ENCODE peak calls at places on chromosomes 6 and 20, in ten cellular contexts. H is NCI-H748 treated with DMSO at 0.1 percent for 48 hours, U is endothelial cell of umbilical vein, I is M059J, K is GM03348, W is left colon, Y is mucosa of descending colon, R is T-helper 1 cell, D is HFF-Myc, B is neural crest cell. F is an unnamed sample.

GRCh38 chr6:134414793-134415192 is 96.9 kb upstream of the SGK1 start:
- DNase-seq in R (no peak), D (no peak), I (no peak), H (no peak), K (no peak), Y (no peak), U (no peak), B (no peak), W (no peak), F (no peak)

GRCh38 chr20:10625641-10626040 is 48.2 kb downstream of the JAG1 start:
- DNase-seq in D (no peak), B (no peak), W (no peak), Y (no peak), K (no peak), I (no peak), U (no peak), R (no peak), H (no peak), F (no peak)

GRCh38 chr6:149147191-149147590 is 170.3 kb upstream of the TAB2 start:
- DNase-seq in D (no peak), I (no peak), R (no peak), K (no peak), U (no peak), W (no peak), B (no peak), H (no peak), Y (no peak), F (no peak)

GRCh38 chr6:8082572-8082953 is 18.4 kb upstream of the BLOC1S5 start:
- DNase-seq in K (no peak), H (no peak), Y (no peak), U (no peak), I (no peak), D (no peak), B (no peak), R (no peak), W (no peak), F (no peak)

GRCh38 chr6:20699402-20699801 is 165.1 kb downstream of the CDKAL1 start:
- DNase-seq in W (peak; percentile 15), U (no peak), B (no peak), D (no peak), R (no peak), H (peak; percentile 96), Y (no peak), I (no peak), K (no peak), F (no peak)

GRCh38 chr20:41361757-41362747 is 4.6 kb downstream of the EMILIN3 start:
- DNase-seq in D (no peak), K (no peak), Y (peak; percentile 31), U (no peak), B (no peak), H (no peak), R (no peak), I (no peak), W (no peak), F (peak; percentile 37)

GRCh38 chr20:56412473-56412790 is 372 bp downstream of the CASS4 start:
- DNase-seq in K (no peak), Y (no peak), I (no peak), H (no peak), U (no peak), R (no peak), W (no peak), D (no peak), B (no peak), F (no peak)

GRCh38 chr6:135274561-135275293 is 93.6 kb downstream of the MYB start:
- DNase-seq in W (no peak), K (no peak), B (no peak), U (no peak), Y (no peak), D (no peak), I (peak; percentile 55), H (no peak), R (no peak), F (no peak)

GRCh38 chr6:44058617-44059358 is 68.5 kb downstream of the MRPL14 start:
- DNase-seq in K (peak; percentile 93), U (peak; percentile 95), H (no peak), R (no peak), I (peak; percentile 100), W (peak; percentile 51), D (peak; percentile 95), Y (peak; percentile 44), B (no peak), F (no peak)

GRCh38 chr6:20696676-20697075 is 162.4 kb downstream of the CDKAL1 start:
- DNase-seq in B (no peak), K (peak; percentile 34), Y (no peak), I (no peak), U (no peak), W (no peak), H (no peak), R (no peak), D (peak; percentile 81), F (no peak)

GRCh38 chr6:7426447-7427169 is 37.0 kb downstream of the RIOK1 start:
- DNase-seq in R (no peak), D (no peak), Y (no peak), U (peak; percentile 24), B (no peak), H (no peak), K (no peak), W (no peak), I (no peak), F (no peak)

GRCh38 chr6:148441454-148441911 is 98.8 kb downstream of the SASH1 start:
- DNase-seq in I (peak; percentile 97), K (peak; percentile 60), U (peak; percentile 92), W (no peak), R (no peak), B (no peak), Y (no peak), D (peak; percentile 65), H (no peak), F (no peak)

GRCh38 chr6:45608252-45608911 is 230.6 kb upstream of the SUPT3H start:
- DNase-seq in U (no peak), W (no peak), Y (no peak), R (no peak), D (no peak), K (peak; percentile 13), H (no peak), B (no peak), I (peak; percentile 95), F (no peak)

GRCh38 chr20:3710703-3711417 is 1.5 kb downstream of the SIGLEC1 start:
- DNase-seq in U (peak; percentile 58), K (peak; percentile 93), I (peak; percentile 54), W (peak; percentile 75), H (peak; percentile 20), R (peak; percentile 63), Y (peak; percentile 82), D (no peak), B (peak; percentile 90), F (peak; percentile 93)

GRCh38 chr20:52105573-52106422 is 85.8 kb downstream of the ZFP64 start:
- DNase-seq in D (no peak), R (no peak), H (no peak), Y (peak; percentile 29), I (peak; percentile 49), U (peak; percentile 40), K (no peak), B (peak; percentile 14), W (peak; percentile 24), F (peak; percentile 79)

GRCh38 chr6:15244605-15245360 is 1.1 kb upstream of the JARID2 start:
- DNase-seq in I (peak; percentile 81), W (peak; percentile 84), B (peak; percentile 42), H (peak; percentile 52), D (no peak), R (peak; percentile 50), Y (peak; percentile 87), K (peak; percentile 89), U (peak; percentile 60), F (peak; percentile 79)